ENCODE peak calls at places on chromosomes 3 and 15, in ten cellular contexts. One of them, this sample, is unnamed.

GRCh38 chr3:147699175-147699838 is 290.1 kb downstream of the ZIC1 start:
- DNase-seq in endothelial cell of umbilical vein: no peak
- DNase-seq in cardiac fibroblast: peak
- DNase-seq in A549: no peak
- DNase-seq in GM12864: no peak
- DNase-seq in lower leg skin: no peak
- DNase-seq in bronchial epithelial cell: peak
- DNase-seq in cardiac muscle cell: no peak
- DNase-seq in neural progenitor cell: no peak
- DNase-seq in left ventricle myocardium inferior: no peak
- DNase-seq in this sample: peak

GRCh38 chr3:114380233-114380645 is 86.4 kb downstream of the TIGIT start:
- DNase-seq in bronchial epithelial cell: no peak
- DNase-seq in endothelial cell of umbilical vein: no peak
- DNase-seq in cardiac fibroblast: peak
- DNase-seq in cardiac muscle cell: peak
- DNase-seq in GM12864: no peak
- DNase-seq in A549: peak
- DNase-seq in lower leg skin: peak
- DNase-seq in left ventricle myocardium inferior: peak
- DNase-seq in neural progenitor cell: peak
- DNase-seq in this sample: peak

GRCh38 chr3:190543656-190544055 is 29.8 kb downstream of the IL1RAP start:
- DNase-seq in left ventricle myocardium inferior: no peak
- DNase-seq in cardiac muscle cell: no peak
- DNase-seq in A549: no peak
- DNase-seq in GM12864: no peak
- DNase-seq in endothelial cell of umbilical vein: no peak
- DNase-seq in lower leg skin: no peak
- DNase-seq in cardiac fibroblast: no peak
- DNase-seq in bronchial epithelial cell: peak
- DNase-seq in neural progenitor cell: no peak
- DNase-seq in this sample: no peak

GRCh38 chr3:165895919-165896318 is 58.7 kb upstream of the BCHE start:
- DNase-seq in lower leg skin: no peak
- DNase-seq in cardiac muscle cell: peak
- DNase-seq in left ventricle myocardium inferior: no peak
- DNase-seq in endothelial cell of umbilical vein: no peak
- DNase-seq in cardiac fibroblast: peak
- DNase-seq in A549: peak
- DNase-seq in GM12864: no peak
- DNase-seq in bronchial epithelial cell: peak
- DNase-seq in neural progenitor cell: peak
- DNase-seq in this sample: no peak

GRCh38 chr3:127005864-127006500 is 23.1 kb downstream of the PLXNA1 start:
- DNase-seq in neural progenitor cell: no peak
- DNase-seq in bronchial epithelial cell: peak
- DNase-seq in GM12864: no peak
- DNase-seq in endothelial cell of umbilical vein: no peak
- DNase-seq in cardiac muscle cell: no peak
- DNase-seq in lower leg skin: no peak
- DNase-seq in left ventricle myocardium inferior: no peak
- DNase-seq in A549: no peak
- DNase-seq in cardiac fibroblast: peak
- DNase-seq in this sample: no peak

GRCh38 chr3:105173972-105174371 is 192.7 kb upstream of the ALCAM start:
- DNase-seq in GM12864: no peak
- DNase-seq in cardiac muscle cell: no peak
- DNase-seq in A549: no peak
- DNase-seq in cardiac fibroblast: no peak
- DNase-seq in neural progenitor cell: no peak
- DNase-seq in lower leg skin: no peak
- DNase-seq in bronchial epithelial cell: no peak
- DNase-seq in left ventricle myocardium inferior: no peak
- DNase-seq in endothelial cell of umbilical vein: no peak
- DNase-seq in this sample: no peak

GRCh38 chr3:33980252-33980651 is 181.8 kb downstream of the PDCD6IP start:
- DNase-seq in lower leg skin: no peak
- DNase-seq in A549: peak
- DNase-seq in neural progenitor cell: peak
- DNase-seq in GM12864: no peak
- DNase-seq in bronchial epithelial cell: peak
- DNase-seq in left ventricle myocardium inferior: no peak
- DNase-seq in endothelial cell of umbilical vein: peak
- DNase-seq in cardiac muscle cell: peak
- DNase-seq in cardiac fibroblast: peak
- DNase-seq in this sample: peak

GRCh38 chr3:179688847-179689246 is 36.0 kb downstream of the USP13 start:
- DNase-seq in bronchial epithelial cell: peak
- DNase-seq in cardiac fibroblast: no peak
- DNase-seq in neural progenitor cell: no peak
- DNase-seq in A549: no peak
- DNase-seq in endothelial cell of umbilical vein: no peak
- DNase-seq in left ventricle myocardium inferior: no peak
- DNase-seq in GM12864: no peak
- DNase-seq in cardiac muscle cell: no peak
- DNase-seq in lower leg skin: no peak
- DNase-seq in this sample: no peak

GRCh38 chr3:50124363-50125226 is 30.5 kb upstream of the SEMA3F start:
- DNase-seq in GM12864: no peak
- DNase-seq in cardiac fibroblast: no peak
- DNase-seq in A549: no peak
- DNase-seq in neural progenitor cell: no peak
- DNase-seq in bronchial epithelial cell: no peak
- DNase-seq in lower leg skin: no peak
- DNase-seq in endothelial cell of umbilical vein: no peak
- DNase-seq in cardiac muscle cell: no peak
- DNase-seq in left ventricle myocardium inferior: no peak
- DNase-seq in this sample: peak

GRCh38 chr3:9230596-9230995 is 18.9 kb downstream of the SRGAP3 start:
- DNase-seq in left ventricle myocardium inferior: no peak
- DNase-seq in cardiac muscle cell: no peak
- DNase-seq in cardiac fibroblast: no peak
- DNase-seq in GM12864: no peak
- DNase-seq in neural progenitor cell: no peak
- DNase-seq in lower leg skin: no peak
- DNase-seq in bronchial epithelial cell: no peak
- DNase-seq in endothelial cell of umbilical vein: no peak
- DNase-seq in A549: no peak
- DNase-seq in this sample: no peak

GRCh38 chr3:101091489-101091888 is 98.3 kb upstream of the ABI3BP start:
- DNase-seq in cardiac fibroblast: peak
- DNase-seq in neural progenitor cell: no peak
- DNase-seq in A549: peak
- DNase-seq in left ventricle myocardium inferior: no peak
- DNase-seq in endothelial cell of umbilical vein: no peak
- DNase-seq in lower leg skin: no peak
- DNase-seq in cardiac muscle cell: no peak
- DNase-seq in GM12864: no peak
- DNase-seq in bronchial epithelial cell: peak
- DNase-seq in this sample: no peak

GRCh38 chr3:179322481-179323196 is at the start of gene ZNF639:
- DNase-seq in bronchial epithelial cell: peak
- DNase-seq in GM12864: peak
- DNase-seq in lower leg skin: peak
- DNase-seq in neural progenitor cell: peak
- DNase-seq in cardiac fibroblast: peak
- DNase-seq in A549: peak
- DNase-seq in cardiac muscle cell: peak
- DNase-seq in left ventricle myocardium inferior: peak
- DNase-seq in endothelial cell of umbilical vein: peak
- DNase-seq in this sample: peak

GRCh38 chr15:41334293-41335120 is 1.8 kb downstream of the NUSAP1 start:
- DNase-seq in endothelial cell of umbilical vein: no peak
- DNase-seq in A549: peak
- DNase-seq in cardiac muscle cell: no peak
- DNase-seq in left ventricle myocardium inferior: no peak
- DNase-seq in GM12864: no peak
- DNase-seq in lower leg skin: no peak
- DNase-seq in neural progenitor cell: peak
- DNase-seq in cardiac fibroblast: no peak
- DNase-seq in bronchial epithelial cell: no peak
- DNase-seq in this sample: no peak

DNA sequence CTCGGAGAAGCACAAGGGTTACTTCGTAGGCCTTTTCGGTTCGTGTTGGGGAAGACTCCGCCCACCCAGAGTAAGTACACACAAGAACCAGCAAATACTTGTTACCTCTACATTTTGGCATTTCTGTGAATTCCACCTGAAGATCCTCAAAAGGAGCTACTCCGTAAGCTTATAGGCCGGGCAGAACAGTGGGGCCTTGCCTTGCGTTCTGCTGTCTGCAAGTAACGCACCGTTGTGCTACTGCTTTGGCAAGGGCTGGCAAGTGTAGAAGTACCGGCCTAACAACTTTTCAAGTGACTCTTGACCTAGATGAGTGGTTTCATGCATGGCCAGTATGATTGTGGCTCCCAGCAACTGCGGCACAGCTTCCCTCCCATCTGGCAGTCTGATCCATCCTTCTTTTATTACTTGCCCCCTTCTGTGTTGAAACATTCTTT is 6.4 kb upstream of the DNAAF4 start:
- DNase-seq in bronchial epithelial cell: peak
- DNase-seq in cardiac fibroblast: no peak
- DNase-seq in left ventricle myocardium inferior: no peak
- DNase-seq in neural progenitor cell: no peak
- DNase-seq in endothelial cell of umbilical vein: no peak
- DNase-seq in lower leg skin: no peak
- DNase-seq in cardiac muscle cell: no peak
- DNase-seq in A549: no peak
- DNase-seq in GM12864: no peak
- DNase-seq in this sample: no peak
- H3K4me3 ChIP-seq in bronchial epithelial cell: peak
- H3K4me3 ChIP-seq in cardiac fibroblast: no peak
- H3K4me3 ChIP-seq in left ventricle myocardium inferior: no peak
- H3K4me3 ChIP-seq in neural progenitor cell: no peak
- H3K4me3 ChIP-seq in endothelial cell of umbilical vein: no peak
- H3K4me3 ChIP-seq in lower leg skin: no peak
- H3K4me3 ChIP-seq in cardiac muscle cell: no peak
- H3K4me3 ChIP-seq in A549: no peak
- H3K4me3 ChIP-seq in GM12864: no peak
- H3K4me3 ChIP-seq in this sample: no peak

GRCh38 chr3:140955645-140956044 is 14.0 kb downstream of the SLC25A36 start:
- DNase-seq in GM12864: no peak
- DNase-seq in cardiac fibroblast: no peak
- DNase-seq in endothelial cell of umbilical vein: no peak
- DNase-seq in left ventricle myocardium inferior: no peak
- DNase-seq in A549: no peak
- DNase-seq in bronchial epithelial cell: no peak
- DNase-seq in cardiac muscle cell: no peak
- DNase-seq in neural progenitor cell: no peak
- DNase-seq in lower leg skin: no peak
- DNase-seq in this sample: no peak
- TF ChIP-seq CTCF in GM12864: no peak
- TF ChIP-seq CTCF in cardiac fibroblast: no peak
- TF ChIP-seq CTCF in endothelial cell of umbilical vein: no peak
- TF ChIP-seq CTCF in left ventricle myocardium inferior: no peak
- TF ChIP-seq CTCF in A549: no peak
- TF ChIP-seq CTCF in bronchial epithelial cell: no peak
- TF ChIP-seq CTCF in cardiac muscle cell: no peak
- TF ChIP-seq CTCF in neural progenitor cell: no peak
- TF ChIP-seq CTCF in lower leg skin: no peak
- TF ChIP-seq CTCF in this sample: no peak

DNA sequence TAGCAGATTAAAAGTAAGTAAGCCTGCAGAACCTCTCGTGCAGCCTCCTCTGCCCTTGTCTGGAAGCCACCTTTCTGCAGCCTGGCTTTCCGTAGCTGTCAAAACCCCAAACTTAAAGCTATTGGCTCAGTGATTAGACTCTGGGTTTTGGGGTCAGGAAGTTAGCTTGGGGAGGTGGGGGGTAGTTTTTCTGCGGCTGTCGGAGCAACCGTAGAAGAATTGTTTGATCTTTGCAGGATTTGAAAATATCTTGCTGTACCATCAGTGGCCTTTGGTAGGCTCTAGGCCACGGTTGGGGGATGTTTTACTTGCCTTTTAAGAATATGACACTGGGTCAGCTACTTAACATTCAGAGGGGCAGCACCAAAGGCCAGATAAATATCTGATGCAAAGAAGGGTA is 88.4 kb upstream of the RASGRP1 start:
- DNase-seq in A549: no peak
- DNase-seq in left ventricle myocardium inferior: no peak
- DNase-seq in cardiac muscle cell: no peak
- DNase-seq in GM12864: no peak
- DNase-seq in endothelial cell of umbilical vein: no peak
- DNase-seq in cardiac fibroblast: no peak
- DNase-seq in lower leg skin: no peak
- DNase-seq in neural progenitor cell: no peak
- DNase-seq in bronchial epithelial cell: no peak
- DNase-seq in this sample: no peak
- H3K4me3 ChIP-seq in A549: no peak
- H3K4me3 ChIP-seq in left ventricle myocardium inferior: no peak
- H3K4me3 ChIP-seq in cardiac muscle cell: no peak
- H3K4me3 ChIP-seq in GM12864: no peak
- H3K4me3 ChIP-seq in endothelial cell of umbilical vein: no peak
- H3K4me3 ChIP-seq in cardiac fibroblast: no peak
- H3K4me3 ChIP-seq in lower leg skin: no peak
- H3K4me3 ChIP-seq in neural progenitor cell: no peak
- H3K4me3 ChIP-seq in bronchial epithelial cell: no peak
- H3K4me3 ChIP-seq in this sample: no peak

DNA sequence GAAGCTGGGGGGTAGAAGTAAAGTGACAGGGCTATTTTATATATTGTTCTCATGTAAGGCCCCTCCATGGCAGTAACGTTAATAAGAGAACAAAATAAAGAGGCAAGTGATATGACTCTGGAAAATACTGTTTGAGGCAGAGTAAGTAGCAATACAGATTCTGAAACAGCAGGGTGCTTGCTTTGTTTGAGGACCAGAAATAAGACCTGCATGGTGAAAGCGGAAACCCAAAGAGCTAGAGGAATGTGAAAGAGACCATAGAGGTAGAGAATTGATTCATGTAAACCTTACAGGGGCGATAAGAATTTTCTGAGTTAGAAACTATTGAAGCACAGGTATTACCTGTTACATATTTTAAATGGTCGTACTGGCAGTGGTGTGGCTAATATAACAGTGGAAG is 1517.1 kb downstream of the SI start:
- DNase-seq in bronchial epithelial cell: no peak
- DNase-seq in A549: no peak
- DNase-seq in left ventricle myocardium inferior: no peak
- DNase-seq in GM12864: no peak
- DNase-seq in lower leg skin: no peak
- DNase-seq in neural progenitor cell: peak
- DNase-seq in cardiac muscle cell: no peak
- DNase-seq in cardiac fibroblast: no peak
- DNase-seq in endothelial cell of umbilical vein: no peak
- DNase-seq in this sample: no peak
- TF ChIP-seq CTCF in bronchial epithelial cell: no peak
- TF ChIP-seq CTCF in A549: no peak
- TF ChIP-seq CTCF in left ventricle myocardium inferior: no peak
- TF ChIP-seq CTCF in GM12864: no peak
- TF ChIP-seq CTCF in lower leg skin: no peak
- TF ChIP-seq CTCF in neural progenitor cell: no peak
- TF ChIP-seq CTCF in cardiac muscle cell: no peak
- TF ChIP-seq CTCF in cardiac fibroblast: no peak
- TF ChIP-seq CTCF in endothelial cell of umbilical vein: no peak
- TF ChIP-seq CTCF in this sample: no peak

GRCh38 chr3:97857401-97857800 is 35.6 kb downstream of the CRYBG3 start:
- DNase-seq in neural progenitor cell: no peak
- DNase-seq in lower leg skin: no peak
- DNase-seq in endothelial cell of umbilical vein: no peak
- DNase-seq in cardiac muscle cell: no peak
- DNase-seq in A549: no peak
- DNase-seq in left ventricle myocardium inferior: no peak
- DNase-seq in GM12864: no peak
- DNase-seq in cardiac fibroblast: no peak
- DNase-seq in bronchial epithelial cell: no peak
- DNase-seq in this sample: no peak
- H3K4me3 ChIP-seq in neural progenitor cell: no peak
- H3K4me3 ChIP-seq in lower leg skin: no peak
- H3K4me3 ChIP-seq in endothelial cell of umbilical vein: no peak
- H3K4me3 ChIP-seq in cardiac muscle cell: no peak
- H3K4me3 ChIP-seq in A549: no peak
- H3K4me3 ChIP-seq in left ventricle myocardium inferior: no peak
- H3K4me3 ChIP-seq in GM12864: no peak
- H3K4me3 ChIP-seq in cardiac fibroblast: no peak
- H3K4me3 ChIP-seq in bronchial epithelial cell: no peak
- H3K4me3 ChIP-seq in this sample: no peak